ENCODE peak calls at places on chromosomes 11 and 22, in ten cellular contexts. Y is tibial nerve, L is heart right ventricle, I is foreskin fibroblast, F is AML-193, Q is RCC 7860, N is Panc1, D is RWPE2, P is hypothalamus, K is anterior cingulate cortex. J is an unnamed sample.

GRCh38 chr11:117175104-117175503 is 3.4 kb upstream of the SIDT2 start:
- DNase-seq in Y (no peak), L (no peak), I (no peak), F (no peak), Q (no peak), N (no peak), D (no peak), P (no peak), K (no peak), J (no peak)

GRCh38 chr11:61072316-61073109 is 29.8 kb upstream of the CD5 start:
- DNase-seq in Y (no peak), L (no peak), I (no peak), F (no peak), Q (no peak), N (no peak), D (no peak), P (no peak), K (no peak), J (no peak)

GRCh38 chr22:36431977-36432376 is 44.2 kb upstream of the MYH9 start:
- DNase-seq in Y (no peak), L (no peak), I (no peak), F (no peak), Q (no peak), N (no peak), D (no peak), P (no peak), K (no peak), J (no peak)

GRCh38 chr22:46131151-46131587 is 19.2 kb upstream of the PPARA start:
- DNase-seq in Y (no peak), L (peak; percentile 12), I (no peak), F (no peak), Q (no peak), N (no peak), D (no peak), P (no peak), K (no peak), J (no peak)

GRCh38 chr11:46130286-46130937 is 9.2 kb upstream of the PHF21A start:
- DNase-seq in Y (no peak), L (no peak), I (no peak), F (no peak), Q (no peak), N (no peak), D (no peak), P (no peak), K (no peak), J (no peak)

GRCh38 chr11:76689313-76689712 is 18.8 kb upstream of the LRRC32 start:
- DNase-seq in Y (no peak), L (no peak), I (no peak), F (no peak), Q (no peak), N (no peak), D (no peak), P (no peak), K (no peak), J (no peak)

GRCh38 chr11:112320668-112321067 is 60.0 kb upstream of the PLET1 start:
- DNase-seq in Y (peak; percentile 55), L (peak; percentile 65), I (peak; percentile 91), F (no peak), Q (peak; percentile 75), N (no peak), D (peak; percentile 79), P (no peak), K (no peak), J (no peak)

GRCh38 chr22:21835378-21835777 is 32.1 kb downstream of the MAPK1 start:
- DNase-seq in Y (no peak), L (no peak), I (no peak), F (no peak), Q (no peak), N (no peak), D (no peak), P (no peak), K (no peak), J (no peak)

GRCh38 chr11:4647795-4648194 is 4.0 kb downstream of the OR51E1 start:
- DNase-seq in Y (peak; percentile 42), L (no peak), I (no peak), F (no peak), Q (no peak), N (no peak), D (no peak), P (no peak), K (no peak), J (no peak)

GRCh38 chr11:72814831-72815618 is 814 bp downstream of the ATG16L2 start:
- DNase-seq in Y (no peak), L (no peak), I (peak; percentile 74), F (no peak), Q (peak; percentile 33), N (no peak), D (no peak), P (no peak), K (no peak), J (peak; percentile 51)

GRCh38 chr11:88861618-88862017 is 204.2 kb downstream of the GRM5 start:
- DNase-seq in Y (no peak), L (no peak), I (no peak), F (no peak), Q (no peak), N (no peak), D (no peak), P (no peak), K (no peak), J (no peak)

GRCh38 chr11:12674936-12675696 is 895 bp downstream of the TEAD1 start:
- DNase-seq in Y (no peak), L (peak; percentile 41), I (peak; percentile 46), F (no peak), Q (no peak), N (no peak), D (no peak), P (no peak), K (no peak), J (no peak)

GRCh38 chr22:28773461-28773867 is 969 bp downstream of the CCDC117 start:
- DNase-seq in Y (no peak), L (no peak), I (no peak), F (peak; percentile 28), Q (peak; percentile 55), N (no peak), D (no peak), P (no peak), K (no peak), J (no peak)

GRCh38 chr11:7596975-7597391 is 76.3 kb downstream of the CYB5R2 start:
- DNase-seq in Y (no peak), L (no peak), I (no peak), F (no peak), Q (no peak), N (no peak), D (no peak), P (no peak), K (no peak), J (no peak)

GRCh38 chr11:113896156-113896879 is 8.3 kb upstream of the HTR3B start:
- DNase-seq in Y (peak; percentile 54), L (no peak), I (peak; percentile 74), F (peak; percentile 30), Q (no peak), N (no peak), D (no peak), P (no peak), K (no peak), J (no peak)

GRCh38 chr11:121722431-121723256 is 269.9 kb upstream of the SORL1-AS1 start:
- DNase-seq in Y (peak; percentile 83), L (peak; percentile 73), I (peak; percentile 93), F (no peak), Q (no peak), N (no peak), D (peak; percentile 50), P (peak; percentile 87), K (peak; percentile 90), J (no peak)

GRCh38 chr11:74453373-74453975 is 13.9 kb downstream of the KCNE3 start:
- DNase-seq in Y (peak; percentile 64), L (peak; percentile 64), I (peak; percentile 76), F (peak; percentile 51), Q (peak; percentile 10), N (peak; percentile 61), D (no peak), P (no peak), K (no peak), J (peak; percentile 37)

GRCh38 chr11:120128392-120129172 is 9.3 kb downstream of the TRIM29 start:
- DNase-seq in Y (peak; percentile 66), L (no peak), I (peak; percentile 75), F (no peak), Q (no peak), N (no peak), D (peak; percentile 93), P (no peak), K (no peak), J (no peak)

GRCh38 chr11:58513747-58514367 is 6.0 kb upstream of the OR5B21 start:
- DNase-seq in Y (peak; percentile 32), L (no peak), I (peak; percentile 81), F (peak; percentile 33), Q (peak; percentile 14), N (peak; percentile 47), D (no peak), P (no peak), K (peak; percentile 11), J (no peak)

GRCh38 chr11:22634897-22635629 is 9.4 kb upstream of the FANCF start:
- DNase-seq in Y (no peak), L (peak; percentile 17), I (peak; percentile 31), F (no peak), Q (no peak), N (no peak), D (no peak), P (no peak), K (no peak), J (no peak)

GRCh38 chr11:86183694-86184093 is 60.9 kb upstream of the EED start:
- DNase-seq in Y (no peak), L (no peak), I (peak; percentile 78), F (no peak), Q (peak; percentile 45), N (no peak), D (no peak), P (no peak), K (no peak), J (no peak)

J was measured in activated T-helper 2 cell treated with anti-CD3 and anti-CD28 coated beads, Interferon-gamma antibody, Interleukin-2, Interleukin-4, amounts not matched to agents 10 μg/mL and 5 μg/mL and 100 μg/mL, durations not matched to agents 14 hours and 24 hours and 36 hours.